ENCODE peak calls at places on chromosome 4, in eight cellular contexts. E, N, V, C, F, Z, T and X are unnamed samples.

GRCh38 chr4:149065753-149066152 is 623.5 kb upstream of the NR3C2 start:
- DNase-seq in N (no peak), F (no peak), V (no peak), Z (no peak), E (no peak), T (no peak), C (peak; percentile 47), X (no peak)

GRCh38 chr4:165464813-165465381 is 86.1 kb downstream of the CPE start:
- DNase-seq in N (peak; percentile 66), F (no peak), T (no peak), Z (peak; percentile 52), V (peak; percentile 22), C (peak; percentile 64), E (no peak), X (no peak)

GRCh38 chr4:8259743-8260430 is 9.7 kb upstream of the HTRA3 start:
- DNase-seq in V (no peak), E (no peak), C (no peak), N (no peak), Z (no peak), T (no peak), F (no peak), X (no peak)

GRCh38 chr4:35506161-35506560 is 738.2 kb downstream of the ARAP2 start:
- DNase-seq in C (no peak), T (no peak), E (no peak), F (no peak), V (no peak), N (no peak), Z (no peak), X (no peak)

GRCh38 chr4:60865238-60865637 is 334.9 kb upstream of the ADGRL3 start:
- DNase-seq in N (no peak), E (no peak), T (no peak), F (no peak), V (no peak), C (peak; percentile 70), Z (no peak), X (no peak)

GRCh38 chr4:118850813-118851173 is 14.9 kb upstream of the SEC24D start:
- DNase-seq in E (no peak), T (no peak), C (no peak), N (no peak), Z (no peak), V (no peak), F (no peak), X (no peak)

GRCh38 chr4:169724251-169724650 is 33.5 kb downstream of the HPF1 start:
- DNase-seq in T (no peak), C (peak; percentile 32), E (no peak), V (no peak), N (no peak), F (no peak), Z (no peak), X (no peak)

GRCh38 chr4:110138546-110138945 is 59.9 kb downstream of the ELOVL6 start:
- DNase-seq in V (no peak), F (no peak), C (no peak), Z (no peak), T (no peak), E (no peak), N (no peak), X (no peak)

GRCh38 chr4:38371391-38371851 is 292.6 kb upstream of the KLF3 start:
- DNase-seq in N (no peak), F (no peak), Z (no peak), T (no peak), V (no peak), E (no peak), C (no peak), X (no peak)

GRCh38 chr4:8143392-8144140 is 15.0 kb downstream of the ABLIM2 start:
- DNase-seq in T (no peak), V (no peak), C (no peak), Z (no peak), N (no peak), E (no peak), F (no peak), X (no peak)

GRCh38 chr4:1377606-1378261 is 28.5 kb downstream of the NKX1-1 start:
- DNase-seq in F (no peak), Z (no peak), V (no peak), T (peak; percentile 48), E (no peak), N (no peak), C (no peak), X (peak; percentile 57)

GRCh38 chr4:7251321-7251720 is 59.0 kb downstream of the SORCS2 start:
- DNase-seq in Z (no peak), V (no peak), C (no peak), F (no peak), T (no peak), N (no peak), E (no peak), X (no peak)

GRCh38 chr4:11700751-11701226 is 272.1 kb upstream of the HS3ST1 start:
- DNase-seq in Z (no peak), C (no peak), V (no peak), N (no peak), E (peak; percentile 48), T (no peak), F (no peak), X (no peak)

GRCh38 chr4:154119317-154119716 is 330.4 kb upstream of the SFRP2 start:
- DNase-seq in Z (no peak), C (peak; percentile 40), T (no peak), E (no peak), F (no peak), N (no peak), V (no peak), X (no peak)
- TF ChIP-seq CTCF in Z (no peak), C (peak; percentile 33), T (no peak), E (no peak), F (no peak), N (peak; percentile 2), V (peak; percentile 4), X (no peak)

GRCh38 chr4:73451978-73452747 is 16.1 kb downstream of the AFP start:
- DNase-seq in N (no peak), Z (no peak), T (no peak), E (no peak), F (no peak), C (peak; percentile 17), V (no peak), X (no peak)
- TF ChIP-seq POLR2AphosphoS5 in N (no peak), Z (no peak), T (no peak), E (no peak), F (no peak), C (no peak), V (no peak), X (no peak)

DNA sequence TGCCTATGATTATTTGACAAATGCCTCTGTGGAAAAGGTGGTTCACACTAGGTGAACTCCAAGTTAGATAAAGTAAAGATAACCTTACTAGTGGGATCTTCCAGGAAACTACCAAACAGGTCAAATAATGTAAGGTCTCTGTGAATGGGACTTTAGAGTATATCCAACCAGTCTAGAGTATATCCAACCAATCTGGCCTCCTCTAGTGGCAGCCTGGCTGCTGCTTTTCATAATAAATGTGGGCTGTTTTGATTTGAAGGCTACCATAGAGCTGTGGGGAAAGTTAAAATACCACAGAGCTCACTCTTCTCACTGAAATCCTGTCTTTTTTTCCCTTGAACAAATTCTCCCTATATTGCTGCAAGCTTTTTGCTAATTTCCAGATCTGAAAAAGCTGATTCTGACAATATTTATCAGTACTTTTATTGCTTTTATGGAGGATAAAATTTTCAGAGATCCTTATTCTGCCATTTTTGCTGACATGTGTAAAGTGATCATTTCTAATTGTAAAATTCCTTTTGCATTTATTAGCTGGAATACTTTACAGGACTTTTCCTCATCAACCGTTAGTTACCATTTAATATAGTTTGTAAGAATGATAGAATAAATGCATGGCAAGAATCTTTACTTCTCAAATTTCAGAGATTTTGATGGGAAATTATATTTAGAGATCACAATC is 111.3 kb downstream of the TET2 start:
- DNase-seq in Z (no peak), N (no peak), C (no peak), F (no peak), E (no peak), T (no peak), V (no peak), X (no peak)
- TF ChIP-seq CTCF in Z (no peak), N (no peak), C (peak; percentile 16), F (no peak), E (peak; percentile 18), T (no peak), V (no peak), X (no peak)

DNA sequence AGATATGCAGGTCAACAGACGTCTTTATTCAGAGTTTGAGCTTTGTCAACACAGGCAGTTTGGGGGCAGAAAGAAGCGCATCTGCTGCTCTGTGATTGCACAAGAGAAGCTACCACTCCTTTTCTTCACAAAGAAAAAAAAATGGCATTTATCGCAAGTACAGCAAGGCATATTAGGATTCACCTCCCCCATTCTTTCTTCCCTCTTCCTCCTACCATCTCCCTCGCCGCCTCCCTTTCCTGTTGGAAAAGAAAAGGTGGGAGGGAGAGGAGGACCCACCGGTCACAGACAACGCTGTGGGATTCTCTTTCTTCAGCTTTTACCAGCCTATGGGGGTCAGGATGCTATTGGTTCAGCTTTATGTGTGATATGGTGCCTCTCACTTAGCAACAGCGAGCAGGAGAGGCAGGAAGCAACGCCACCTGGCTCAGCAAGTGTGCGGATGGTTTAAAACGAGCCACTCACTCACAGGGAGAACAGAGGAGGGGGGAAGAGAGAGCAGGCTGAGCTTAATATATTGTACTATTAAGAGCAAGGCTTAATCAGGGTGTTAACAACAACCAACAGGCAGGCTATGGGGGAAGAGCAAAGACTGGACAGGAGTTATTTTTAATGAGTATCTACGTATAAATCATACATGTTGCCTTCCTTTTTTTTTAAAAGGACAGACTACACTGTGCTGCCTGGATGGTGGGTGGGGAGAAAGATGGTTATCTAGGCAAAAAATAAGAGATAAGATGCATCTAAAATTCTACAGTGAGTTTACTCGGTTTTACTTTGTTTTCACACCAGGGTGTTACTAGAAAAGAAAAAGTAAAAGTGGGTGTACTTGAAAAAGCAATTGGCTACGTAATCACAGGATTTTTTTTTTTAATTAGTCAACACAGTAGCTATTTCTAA is 104.7 kb downstream of the MAML3 start:
- DNase-seq in E (no peak), C (peak; percentile 88), N (no peak), T (no peak), V (peak; percentile 70), F (peak; percentile 55), Z (peak; percentile 85), X (peak; percentile 80)
- TF ChIP-seq POLR2AphosphoS5 in E (no peak), C (peak; percentile 43), N (no peak), T (peak; percentile 35), V (no peak), F (peak; percentile 57), Z (no peak), X (no peak)

DNA sequence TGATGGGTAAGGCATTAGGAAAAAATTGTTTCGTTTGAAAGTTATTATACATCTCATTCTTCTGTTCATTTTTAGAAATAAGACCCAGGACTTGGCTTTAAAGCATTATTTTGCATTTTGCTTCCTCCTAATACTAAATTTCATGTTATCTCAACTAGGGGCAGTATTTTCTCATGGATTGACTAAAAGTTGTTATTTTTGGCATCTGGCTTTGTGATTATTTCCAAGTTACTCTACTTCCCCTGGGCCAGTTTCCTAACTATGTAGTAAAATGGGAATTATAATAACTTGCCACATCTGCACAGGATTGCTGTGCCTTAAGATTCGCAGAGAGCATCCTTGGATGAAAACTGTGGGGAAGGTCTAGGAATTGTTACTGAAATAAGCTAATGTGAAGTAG is 3.0 kb downstream of the RBPJ start:
- DNase-seq in V (no peak), F (no peak), N (no peak), E (no peak), C (no peak), Z (peak; percentile 73), T (no peak), X (no peak)
- TF ChIP-seq CTCF in V (no peak), F (no peak), N (no peak), E (no peak), C (peak; percentile 25), Z (no peak), T (no peak), X (no peak)

DNA sequence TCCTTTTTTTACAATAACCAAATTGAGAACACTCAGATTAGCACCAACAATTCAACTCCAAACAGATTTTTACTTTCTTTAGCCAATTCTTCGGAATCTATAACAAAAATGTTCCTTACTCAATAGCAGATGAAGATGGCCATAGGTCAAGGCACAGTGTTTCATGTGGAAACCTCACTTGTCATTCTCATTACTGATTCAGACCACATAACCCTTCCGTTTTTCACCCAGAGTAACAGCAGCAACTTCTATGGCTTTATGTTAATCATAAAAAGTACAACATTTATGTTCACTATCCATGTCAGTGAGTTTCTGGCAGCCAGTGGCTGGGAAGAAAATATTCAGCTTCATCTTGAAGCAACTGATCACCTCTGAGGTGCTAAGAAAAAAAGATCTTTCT is 358.3 kb upstream of the TECRL start:
- DNase-seq in N (no peak), V (no peak), Z (no peak), C (no peak), T (no peak), E (no peak), F (no peak), X (no peak)
- TF ChIP-seq POLR2AphosphoS5 in N (no peak), V (no peak), Z (no peak), C (no peak), T (no peak), E (no peak), F (no peak), X (no peak)